ENCODE peak calls at places on chromosomes 16 and 17, in five cellular contexts. One of them, this sample, is unnamed.

GRCh38 chr16:21989141-21989540 is 11.8 kb downstream of the PDZD9 start:
- DNase-seq in HCT116: no peak
- DNase-seq in H1: no peak
- DNase-seq in SK-N-SH: no peak
- DNase-seq in Panc1: no peak
- DNase-seq in this sample: no peak

GRCh38 chr16:57343131-57343731 is 15.4 kb upstream of the CCL22 start:
- DNase-seq in HCT116: no peak
- DNase-seq in H1: no peak
- DNase-seq in SK-N-SH: no peak
- DNase-seq in Panc1: no peak
- DNase-seq in this sample: no peak

GRCh38 chr17:69734656-69735055 is 320.2 kb downstream of the MAP2K6 start:
- DNase-seq in HCT116: no peak
- DNase-seq in H1: no peak
- DNase-seq in SK-N-SH: no peak
- DNase-seq in Panc1: no peak
- DNase-seq in this sample: no peak

GRCh38 chr17:48539177-48539576 is 5.7 kb downstream of the HOXB2 start:
- DNase-seq in HCT116: no peak
- DNase-seq in H1: no peak
- DNase-seq in SK-N-SH: no peak
- DNase-seq in Panc1: no peak
- DNase-seq in this sample: no peak

GRCh38 chr17:64147110-64148016 is 17.4 kb upstream of the ERN1 start:
- DNase-seq in HCT116: no peak
- DNase-seq in H1: no peak
- DNase-seq in SK-N-SH: peak; percentile 45
- DNase-seq in Panc1: no peak
- DNase-seq in this sample: no peak

GRCh38 chr17:55068862-55069771 is 100.6 kb downstream of the STXBP4 start:
- DNase-seq in HCT116: no peak
- DNase-seq in H1: no peak
- DNase-seq in SK-N-SH: no peak
- DNase-seq in Panc1: no peak
- DNase-seq in this sample: no peak

GRCh38 chr17:83111516-83112282 is 32.3 kb downstream of the METRNL start:
- DNase-seq in HCT116: no peak
- DNase-seq in H1: no peak
- DNase-seq in SK-N-SH: no peak
- DNase-seq in Panc1: no peak
- DNase-seq in this sample: no peak

GRCh38 chr16:14074544-14074943 is 3.4 kb downstream of the MRTFB start:
- DNase-seq in HCT116: no peak
- DNase-seq in H1: no peak
- DNase-seq in SK-N-SH: no peak
- DNase-seq in Panc1: no peak
- DNase-seq in this sample: no peak

GRCh38 chr16:15033309-15033707 is 22.6 kb downstream of the NTAN1 start:
- DNase-seq in HCT116: no peak
- DNase-seq in H1: no peak
- DNase-seq in SK-N-SH: peak; percentile 72
- DNase-seq in Panc1: no peak
- DNase-seq in this sample: no peak

GRCh38 chr16:89123001-89123830 is 29.6 kb downstream of the ACSF3 start:
- DNase-seq in HCT116: no peak
- DNase-seq in H1: no peak
- DNase-seq in SK-N-SH: no peak
- DNase-seq in Panc1: no peak
- DNase-seq in this sample: no peak

GRCh38 chr16:64269756-64270155 is 852.1 kb downstream of the CDH11 start:
- DNase-seq in HCT116: no peak
- DNase-seq in H1: no peak
- DNase-seq in SK-N-SH: no peak
- DNase-seq in Panc1: no peak
- DNase-seq in this sample: no peak

GRCh38 chr16:76571755-76572154 is 294.6 kb downstream of the CNTNAP4 start:
- DNase-seq in HCT116: no peak
- DNase-seq in H1: no peak
- DNase-seq in SK-N-SH: no peak
- DNase-seq in Panc1: no peak
- DNase-seq in this sample: no peak

GRCh38 chr16:82603784-82604411 is 22.9 kb upstream of the CDH13 start:
- DNase-seq in HCT116: peak; percentile 13
- DNase-seq in H1: no peak
- DNase-seq in SK-N-SH: no peak
- DNase-seq in Panc1: no peak
- DNase-seq in this sample: no peak

GRCh38 chr17:2770129-2770528 is 20.7 kb upstream of the CCDC92B start:
- DNase-seq in HCT116: no peak
- DNase-seq in H1: no peak
- DNase-seq in SK-N-SH: no peak
- DNase-seq in Panc1: no peak
- DNase-seq in this sample: no peak

GRCh38 chr16:27040671-27041070 is 26.1 kb upstream of the C16orf82 start:
- DNase-seq in HCT116: no peak
- DNase-seq in H1: no peak
- DNase-seq in SK-N-SH: no peak
- DNase-seq in Panc1: no peak
- DNase-seq in this sample: no peak

GRCh38 chr16:10338426-10338825 is 47.4 kb upstream of the ATF7IP2 start:
- DNase-seq in HCT116: no peak
- DNase-seq in H1: no peak
- DNase-seq in SK-N-SH: peak; percentile 46
- DNase-seq in Panc1: no peak
- DNase-seq in this sample: no peak

GRCh38 chr16:35730251-35730650 is 2270.8 kb downstream of the TP53TG3F start:
- DNase-seq in HCT116: no peak
- DNase-seq in H1: no peak
- DNase-seq in SK-N-SH: no peak
- DNase-seq in Panc1: no peak
- DNase-seq in this sample: no peak

GRCh38 chr16:28820016-28820415 is 2.8 kb upstream of the ATXN2L start:
- DNase-seq in HCT116: no peak
- DNase-seq in H1: no peak
- DNase-seq in SK-N-SH: no peak
- DNase-seq in Panc1: no peak
- DNase-seq in this sample: no peak

DNA sequence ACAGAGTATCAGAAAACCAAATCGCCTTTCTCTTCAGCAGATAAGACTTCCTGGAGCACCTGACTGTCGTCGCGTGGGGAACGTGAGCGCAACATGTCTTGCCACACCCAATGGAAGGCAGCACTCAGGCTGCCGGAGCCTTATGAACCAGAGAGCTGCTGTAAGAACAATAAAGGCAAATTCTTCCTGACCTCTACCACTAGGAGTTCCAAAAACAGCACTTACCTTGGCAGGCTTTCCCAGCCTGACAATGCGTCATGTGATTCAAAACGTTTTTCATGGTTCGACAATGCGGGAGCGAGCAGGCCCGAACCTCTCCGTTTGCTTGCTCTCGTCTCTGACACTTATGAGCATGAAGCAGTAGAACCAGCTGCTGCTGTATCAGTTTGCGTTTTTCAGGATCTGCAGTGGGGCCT is 75.8 kb upstream of the TRAP1 start:
- DNase-seq in HCT116: no peak
- DNase-seq in H1: no peak
- DNase-seq in SK-N-SH: no peak
- DNase-seq in Panc1: no peak
- DNase-seq in this sample: no peak
- TF ChIP-seq SIN3A in HCT116: no peak
- TF ChIP-seq SIN3A in H1: no peak
- TF ChIP-seq SIN3A in SK-N-SH: no peak
- TF ChIP-seq SIN3A in Panc1: no peak
- TF ChIP-seq SIN3A in this sample: no peak

DNA sequence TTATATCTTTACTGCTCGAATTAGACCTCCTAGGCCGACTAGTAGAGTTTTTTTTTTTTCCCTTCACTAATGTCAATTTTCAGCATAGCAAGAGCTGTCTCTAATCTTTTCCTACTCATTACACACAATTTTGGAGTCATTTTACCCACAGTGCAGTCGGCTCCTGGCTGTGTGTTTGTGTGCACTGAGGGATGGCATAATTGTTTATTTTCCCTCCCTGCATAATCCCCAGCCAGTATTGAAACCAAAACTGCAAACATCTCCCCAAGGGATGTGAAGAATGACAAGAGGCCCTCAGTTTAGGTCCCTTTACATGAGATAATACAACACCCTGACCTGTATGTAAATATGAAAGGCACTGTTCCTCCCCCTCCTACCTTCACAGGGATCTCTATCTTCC is 169.0 kb downstream of the AATF start:
- DNase-seq in HCT116: no peak
- DNase-seq in H1: no peak
- DNase-seq in SK-N-SH: no peak
- DNase-seq in Panc1: no peak
- DNase-seq in this sample: no peak
- TF ChIP-seq SIN3A in HCT116: no peak
- TF ChIP-seq SIN3A in H1: no peak
- TF ChIP-seq SIN3A in SK-N-SH: no peak
- TF ChIP-seq SIN3A in Panc1: no peak
- TF ChIP-seq SIN3A in this sample: no peak

GRCh38 chr17:59837362-59838195 is 55.2 kb downstream of the TUBD1 start:
- DNase-seq in HCT116: peak; percentile 100
- DNase-seq in H1: no peak
- DNase-seq in SK-N-SH: no peak
- DNase-seq in Panc1: peak; percentile 99
- DNase-seq in this sample: peak; percentile 97
- TF ChIP-seq SIN3A in HCT116: no peak
- TF ChIP-seq SIN3A in H1: peak; percentile 72
- TF ChIP-seq SIN3A in SK-N-SH: peak; percentile 100
- TF ChIP-seq SIN3A in Panc1: peak; percentile 94
- TF ChIP-seq SIN3A in this sample: peak; percentile 52

DNA sequence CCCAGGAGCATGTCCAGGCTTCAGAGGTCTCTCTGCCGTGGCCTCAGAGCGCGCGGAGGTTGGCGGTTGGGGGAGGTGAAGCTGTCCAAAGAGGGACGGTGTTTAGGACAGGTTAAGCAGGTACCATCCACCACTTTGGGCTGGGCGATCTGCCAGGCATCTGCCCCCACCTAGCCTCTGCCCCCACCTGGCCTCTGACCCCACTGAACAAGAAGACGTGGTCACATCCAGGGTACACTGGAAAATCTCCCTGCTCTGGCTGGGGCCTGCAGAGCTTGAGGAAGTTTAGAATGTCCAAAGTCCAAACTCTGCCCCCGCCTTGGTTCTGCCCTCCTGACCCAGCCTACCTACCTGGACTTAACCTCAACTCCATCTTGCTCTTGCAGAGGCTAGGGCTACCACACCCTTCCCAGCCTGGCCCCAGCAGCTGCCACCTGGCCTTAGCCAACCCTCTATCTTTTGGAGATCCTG is 1.6 kb downstream of the ITGA3 start:
- DNase-seq in HCT116: no peak
- DNase-seq in H1: no peak
- DNase-seq in SK-N-SH: no peak
- DNase-seq in Panc1: no peak
- DNase-seq in this sample: no peak
- TF ChIP-seq SIN3A in HCT116: no peak
- TF ChIP-seq SIN3A in H1: no peak
- TF ChIP-seq SIN3A in SK-N-SH: no peak
- TF ChIP-seq SIN3A in Panc1: no peak
- TF ChIP-seq SIN3A in this sample: no peak

GRCh38 chr17:81071761-81072741 is 37.1 kb downstream of the BAIAP2 start:
- DNase-seq in HCT116: no peak
- DNase-seq in H1: no peak
- DNase-seq in SK-N-SH: no peak
- DNase-seq in Panc1: no peak
- DNase-seq in this sample: no peak
- TF ChIP-seq SIN3A in HCT116: no peak
- TF ChIP-seq SIN3A in H1: no peak
- TF ChIP-seq SIN3A in SK-N-SH: no peak
- TF ChIP-seq SIN3A in Panc1: no peak
- TF ChIP-seq SIN3A in this sample: no peak

DNA sequence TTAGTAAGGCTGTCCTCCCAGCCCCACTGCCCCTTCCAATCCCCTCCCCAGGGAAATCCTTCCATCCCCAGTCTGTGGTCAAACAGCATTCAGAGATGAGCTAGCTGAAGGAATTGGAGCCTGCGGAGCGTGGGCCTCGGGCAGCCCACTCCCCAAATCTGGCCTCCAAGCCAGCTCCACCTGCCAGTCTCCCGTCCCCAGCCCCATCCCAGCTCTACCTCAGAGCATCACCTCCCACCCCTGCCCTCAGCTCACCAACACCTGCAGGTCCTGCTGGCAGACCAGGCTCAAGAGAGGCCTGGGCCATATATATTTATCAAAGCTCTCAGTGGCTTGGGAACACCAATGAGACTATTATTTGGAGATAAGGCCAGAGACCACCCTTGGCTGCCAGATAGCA is 5.2 kb upstream of the SPPL2C start:
- DNase-seq in HCT116: no peak
- DNase-seq in H1: no peak
- DNase-seq in SK-N-SH: no peak
- DNase-seq in Panc1: no peak
- DNase-seq in this sample: no peak
- TF ChIP-seq SIN3A in HCT116: no peak
- TF ChIP-seq SIN3A in H1: no peak
- TF ChIP-seq SIN3A in SK-N-SH: no peak
- TF ChIP-seq SIN3A in Panc1: no peak
- TF ChIP-seq SIN3A in this sample: no peak

This sample was measured in K562.